ENCODE peak calls at places on chromosomes 7 and 10, in six cellular contexts. K is right atrium auricular region, R is cardiac muscle cell, U is neuronal stem cell, O is body of pancreas, B is lower lobe of right lung. P is an unnamed sample. For H3K4me1, the result is how much of the 10 kb centered on the place peaks cover.

GRCh38 chr10:95411635-95412034 is 120.8 kb upstream of the PDLIM1 start:
- DNase-seq in K (no peak), R (no peak), U (no peak), O (no peak), B (no peak), P (no peak)

GRCh38 chr7:106155027-106155426 is 42.9 kb upstream of the SYPL1 start:
- DNase-seq in K (no peak), R (no peak), U (no peak), O (no peak), B (no peak), P (no peak)

GRCh38 chr7:101804087-101804631 is 13.3 kb upstream of the CUX1 start:
- DNase-seq in K (no peak), R (no peak), U (no peak), O (no peak), B (no peak), P (no peak)

GRCh38 chr7:50710441-50711154 is 72.1 kb downstream of the GRB10 start:
- DNase-seq in K (no peak), R (no peak), U (no peak), O (no peak), B (no peak), P (no peak)

GRCh38 chr10:128018236-128018635 is 108.0 kb downstream of the MKI67 start:
- DNase-seq in K (no peak), R (peak), U (no peak), O (no peak), B (no peak), P (no peak)

GRCh38 chr7:28686418-28686800 is 271.7 kb downstream of the TRIL start:
- DNase-seq in K (no peak), R (peak), U (peak), O (peak), B (no peak), P (no peak)

GRCh38 chr7:151375530-151376217 is 34.1 kb downstream of the NUB1 start:
- DNase-seq in K (no peak), R (no peak), U (no peak), O (no peak), B (no peak), P (no peak)

GRCh38 chr10:99232357-99232999 is 3.2 kb downstream of the HPSE2 start:
- DNase-seq in K (no peak), R (peak), U (peak), O (no peak), B (no peak), P (no peak)

GRCh38 chr10:111297351-111297848 is 220.6 kb downstream of the ADRA2A start:
- DNase-seq in K (no peak), R (no peak), U (peak), O (no peak), B (no peak), P (no peak)

GRCh38 chr10:95840121-95840520 is 67.7 kb upstream of the CC2D2B start:
- DNase-seq in K (no peak), R (no peak), U (no peak), O (no peak), B (no peak), P (no peak)

GRCh38 chr10:132187421-132188138 is 832 bp downstream of the DPYSL4 start:
- DNase-seq in K (no peak), R (peak), U (no peak), O (no peak), B (no peak), P (no peak)

GRCh38 chr7:134885967-134886352 is 100.3 kb upstream of the AGBL3 start:
- DNase-seq in K (no peak), R (peak), U (no peak), O (no peak), B (no peak), P (no peak)
- H3K4me3 ChIP-seq in K (no peak), R (no peak), U (no peak), O (no peak), B (no peak), P (no peak)

DNA sequence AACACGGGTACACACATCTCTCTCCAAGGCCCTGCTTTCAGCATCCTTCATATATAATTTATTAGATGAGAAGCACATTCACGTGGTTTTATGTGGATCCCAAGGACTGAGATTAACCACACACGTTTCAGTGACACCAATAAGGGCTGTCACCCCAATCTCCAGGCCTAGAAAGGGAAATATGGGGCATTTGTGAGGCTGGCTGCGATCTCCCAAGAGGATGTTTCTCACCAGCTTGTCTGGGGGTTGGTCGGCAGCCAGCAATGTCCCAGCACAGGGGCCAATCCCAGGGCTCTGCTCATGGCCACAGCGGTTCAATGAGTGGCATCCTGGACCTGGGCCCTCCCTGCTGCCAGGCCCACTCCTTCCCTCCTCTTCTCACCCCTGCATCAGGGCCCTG is 115.5 kb downstream of the ITIH5 start:
- DNase-seq in K (no peak), R (no peak), U (no peak), O (no peak), B (no peak), P (no peak)
- H3K4me1 ChIP-seq in K (under half), R (under half), U (under half), O (under half), B (under half), P (under half)

GRCh38 chr7:27128776-27129728 is 1.5 kb downstream of the HOXA4 start:
- DNase-seq in K (no peak), R (no peak), U (no peak), O (no peak), B (no peak), P (no peak)
- H3K4me3 ChIP-seq in K (no peak), R (no peak), U (no peak), O (no peak), B (peak), P (peak)

GRCh38 chr10:87930929-87931835 is 67.8 kb downstream of the PTEN start:
- DNase-seq in K (no peak), R (no peak), U (no peak), O (no peak), B (no peak), P (no peak)
- H3K4me1 ChIP-seq in K (under half), R (under half), U (under half), O (under half), B (half or more), P (under half)

DNA sequence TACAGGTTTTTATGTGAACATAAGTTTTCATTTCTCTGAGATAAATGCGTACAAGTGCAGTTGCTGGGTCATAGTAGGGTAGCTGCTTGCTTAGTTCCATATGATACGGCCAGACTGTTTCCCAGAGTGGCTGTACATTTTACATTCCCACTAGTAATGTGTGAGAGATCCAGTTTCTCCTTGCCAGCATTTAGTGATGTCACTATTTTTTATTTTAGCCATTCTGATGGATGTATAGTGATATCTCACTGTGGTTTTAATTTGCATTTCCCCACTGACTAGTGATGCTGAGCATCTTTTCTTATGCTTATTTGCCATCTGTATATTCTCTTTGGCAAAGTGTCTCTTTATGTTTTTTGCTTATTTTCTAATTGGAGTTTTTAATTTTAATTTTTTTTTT is 4.2 kb downstream of the ZMIZ2 start:
- DNase-seq in K (no peak), R (no peak), U (no peak), O (no peak), B (no peak), P (no peak)
- H3K4me3 ChIP-seq in K (no peak), R (no peak), U (no peak), O (no peak), B (no peak), P (no peak)

GRCh38 chr10:73891585-73891984 is 17.2 kb upstream of the CAMK2G start:
- DNase-seq in K (no peak), R (no peak), U (no peak), O (no peak), B (no peak), P (no peak)
- H3K4me1 ChIP-seq in K (under half), R (under half), U (under half), O (under half), B (under half), P (under half)

GRCh38 chr7:7576344-7576743 is 9.7 kb downstream of the MIOS start:
- DNase-seq in K (no peak), R (no peak), U (no peak), O (no peak), B (no peak), P (no peak)
- H3K4me3 ChIP-seq in K (no peak), R (no peak), U (no peak), O (no peak), B (no peak), P (no peak)